ENCODE peak calls at places on chromosomes 16 and 17, in nine cellular contexts. One of them, this sample, is unnamed.
A peak's percentile ranks its signal among the peaks of the same experiment; 100 is the strongest.

GRCh38 chr16:27449434-27450188 is 47.6 kb downstream of the IL21R start:
- DNase-seq in Peyer's patch: peak; percentile 88
- DNase-seq in uterus: no peak
- DNase-seq in CD8-positive, alpha-beta T cell: peak; percentile 78
- DNase-seq in brain microvascular endothelial cell: no peak
- DNase-seq in A673: no peak
- DNase-seq in heart right ventricle: no peak
- DNase-seq in gastrocnemius medialis: no peak
- DNase-seq in heart left ventricle: no peak
- DNase-seq in this sample: peak; percentile 80

GRCh38 chr17:57557363-57557762 is 187.7 kb downstream of the CCDC182 start:
- DNase-seq in uterus: no peak
- DNase-seq in heart right ventricle: no peak
- DNase-seq in heart left ventricle: no peak
- DNase-seq in CD8-positive, alpha-beta T cell: no peak
- DNase-seq in Peyer's patch: no peak
- DNase-seq in gastrocnemius medialis: no peak
- DNase-seq in A673: no peak
- DNase-seq in brain microvascular endothelial cell: no peak
- DNase-seq in this sample: no peak

GRCh38 chr17:9837551-9838471 is 12.1 kb downstream of the GLP2R start:
- DNase-seq in heart right ventricle: peak; percentile 58
- DNase-seq in gastrocnemius medialis: no peak
- DNase-seq in uterus: peak; percentile 81
- DNase-seq in brain microvascular endothelial cell: peak; percentile 9
- DNase-seq in CD8-positive, alpha-beta T cell: no peak
- DNase-seq in A673: no peak
- DNase-seq in Peyer's patch: peak; percentile 47
- DNase-seq in heart left ventricle: peak; percentile 41
- DNase-seq in this sample: no peak

GRCh38 chr17:74715144-74715543 is 2.4 kb upstream of the CD300LF start:
- DNase-seq in A673: no peak
- DNase-seq in heart left ventricle: no peak
- DNase-seq in Peyer's patch: no peak
- DNase-seq in gastrocnemius medialis: no peak
- DNase-seq in CD8-positive, alpha-beta T cell: no peak
- DNase-seq in heart right ventricle: no peak
- DNase-seq in brain microvascular endothelial cell: peak; percentile 8
- DNase-seq in uterus: no peak
- DNase-seq in this sample: no peak

GRCh38 chr17:39926588-39927100 is 757 bp downstream of the ORMDL3 start:
- DNase-seq in A673: no peak
- DNase-seq in heart right ventricle: no peak
- DNase-seq in gastrocnemius medialis: no peak
- DNase-seq in heart left ventricle: peak; percentile 36
- DNase-seq in brain microvascular endothelial cell: peak; percentile 14
- DNase-seq in uterus: peak; percentile 32
- DNase-seq in Peyer's patch: peak; percentile 74
- DNase-seq in CD8-positive, alpha-beta T cell: peak; percentile 39
- DNase-seq in this sample: peak; percentile 48

GRCh38 chr17:77856551-77857305 is 101.8 kb upstream of the TNRC6C start:
- DNase-seq in uterus: no peak
- DNase-seq in Peyer's patch: no peak
- DNase-seq in heart left ventricle: no peak
- DNase-seq in A673: no peak
- DNase-seq in CD8-positive, alpha-beta T cell: no peak
- DNase-seq in brain microvascular endothelial cell: no peak
- DNase-seq in heart right ventricle: peak; percentile 6
- DNase-seq in gastrocnemius medialis: no peak
- DNase-seq in this sample: no peak

GRCh38 chr17:40577611-40578065 is 12.4 kb upstream of the CCR7 start:
- DNase-seq in uterus: no peak
- DNase-seq in A673: no peak
- DNase-seq in CD8-positive, alpha-beta T cell: no peak
- DNase-seq in heart right ventricle: no peak
- DNase-seq in brain microvascular endothelial cell: no peak
- DNase-seq in heart left ventricle: no peak
- DNase-seq in gastrocnemius medialis: no peak
- DNase-seq in Peyer's patch: no peak
- DNase-seq in this sample: peak; percentile 59

GRCh38 chr17:2023692-2024571 is 1.2 kb downstream of the RTN4RL1 start:
- DNase-seq in uterus: peak; percentile 61
- DNase-seq in CD8-positive, alpha-beta T cell: no peak
- DNase-seq in Peyer's patch: peak; percentile 64
- DNase-seq in gastrocnemius medialis: no peak
- DNase-seq in heart right ventricle: no peak
- DNase-seq in brain microvascular endothelial cell: no peak
- DNase-seq in heart left ventricle: no peak
- DNase-seq in A673: peak; percentile 68
- DNase-seq in this sample: no peak

GRCh38 chr17:57337390-57337789 is 81.1 kb downstream of the MSI2 start:
- DNase-seq in brain microvascular endothelial cell: no peak
- DNase-seq in gastrocnemius medialis: no peak
- DNase-seq in heart left ventricle: no peak
- DNase-seq in uterus: no peak
- DNase-seq in CD8-positive, alpha-beta T cell: no peak
- DNase-seq in Peyer's patch: no peak
- DNase-seq in A673: no peak
- DNase-seq in heart right ventricle: peak; percentile 56
- DNase-seq in this sample: no peak

GRCh38 chr17:49998836-49999511 is 4.0 kb upstream of the DLX3 start:
- DNase-seq in A673: no peak
- DNase-seq in heart left ventricle: no peak
- DNase-seq in Peyer's patch: peak; percentile 29
- DNase-seq in heart right ventricle: no peak
- DNase-seq in brain microvascular endothelial cell: no peak
- DNase-seq in gastrocnemius medialis: no peak
- DNase-seq in uterus: no peak
- DNase-seq in CD8-positive, alpha-beta T cell: no peak
- DNase-seq in this sample: no peak

GRCh38 chr16:11168386-11169065 is 87.5 kb downstream of the SOCS1 start:
- DNase-seq in brain microvascular endothelial cell: no peak
- DNase-seq in CD8-positive, alpha-beta T cell: no peak
- DNase-seq in heart left ventricle: no peak
- DNase-seq in heart right ventricle: peak; percentile 34
- DNase-seq in gastrocnemius medialis: no peak
- DNase-seq in Peyer's patch: no peak
- DNase-seq in A673: no peak
- DNase-seq in uterus: no peak
- DNase-seq in this sample: no peak

GRCh38 chr17:74446551-74447500 is 14.9 kb downstream of the GPRC5C start:
- DNase-seq in CD8-positive, alpha-beta T cell: no peak
- DNase-seq in heart right ventricle: peak; percentile 76
- DNase-seq in brain microvascular endothelial cell: no peak
- DNase-seq in A673: no peak
- DNase-seq in heart left ventricle: peak; percentile 79
- DNase-seq in uterus: peak; percentile 77
- DNase-seq in gastrocnemius medialis: peak; percentile 90
- DNase-seq in Peyer's patch: no peak
- DNase-seq in this sample: no peak

GRCh38 chr17:80219013-80219776 is 938 bp downstream of the SGSH start:
- DNase-seq in CD8-positive, alpha-beta T cell: peak; percentile 84
- DNase-seq in heart right ventricle: peak; percentile 70
- DNase-seq in Peyer's patch: peak; percentile 95
- DNase-seq in gastrocnemius medialis: peak; percentile 61
- DNase-seq in brain microvascular endothelial cell: peak; percentile 64
- DNase-seq in A673: peak; percentile 71
- DNase-seq in uterus: peak; percentile 65
- DNase-seq in heart left ventricle: peak; percentile 71
- DNase-seq in this sample: no peak

DNA sequence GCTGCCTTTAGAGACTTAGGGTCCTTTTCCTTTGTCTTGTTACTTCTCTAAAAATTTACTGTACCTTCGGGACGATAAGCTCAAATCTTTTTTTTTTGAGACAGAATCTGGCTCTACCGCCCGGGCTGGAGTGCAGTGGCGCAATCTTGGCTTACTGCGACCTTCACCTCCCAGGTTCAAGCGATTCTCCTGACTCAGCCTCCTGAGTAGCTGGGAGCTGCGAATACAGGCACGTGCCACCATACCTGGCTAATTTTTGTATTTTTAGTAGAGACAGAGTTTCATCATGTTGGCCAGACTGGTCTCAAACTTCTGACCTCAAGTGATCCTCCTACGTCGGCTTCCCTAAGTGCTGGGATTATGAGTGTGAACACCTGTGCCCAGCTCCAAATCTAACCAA is 7.4 kb downstream of the RAD51C start:
- DNase-seq in brain microvascular endothelial cell: no peak
- DNase-seq in heart left ventricle: no peak
- DNase-seq in uterus: no peak
- DNase-seq in A673: no peak
- DNase-seq in CD8-positive, alpha-beta T cell: no peak
- DNase-seq in heart right ventricle: no peak
- DNase-seq in gastrocnemius medialis: no peak
- DNase-seq in Peyer's patch: no peak
- DNase-seq in this sample: no peak
- TF ChIP-seq CTCF in brain microvascular endothelial cell: no peak
- TF ChIP-seq CTCF in heart left ventricle: no peak
- TF ChIP-seq CTCF in uterus: no peak
- TF ChIP-seq CTCF in A673: no peak
- TF ChIP-seq CTCF in CD8-positive, alpha-beta T cell: no peak
- TF ChIP-seq CTCF in heart right ventricle: no peak
- TF ChIP-seq CTCF in gastrocnemius medialis: no peak
- TF ChIP-seq CTCF in Peyer's patch: no peak
- TF ChIP-seq CTCF in this sample: no peak

DNA sequence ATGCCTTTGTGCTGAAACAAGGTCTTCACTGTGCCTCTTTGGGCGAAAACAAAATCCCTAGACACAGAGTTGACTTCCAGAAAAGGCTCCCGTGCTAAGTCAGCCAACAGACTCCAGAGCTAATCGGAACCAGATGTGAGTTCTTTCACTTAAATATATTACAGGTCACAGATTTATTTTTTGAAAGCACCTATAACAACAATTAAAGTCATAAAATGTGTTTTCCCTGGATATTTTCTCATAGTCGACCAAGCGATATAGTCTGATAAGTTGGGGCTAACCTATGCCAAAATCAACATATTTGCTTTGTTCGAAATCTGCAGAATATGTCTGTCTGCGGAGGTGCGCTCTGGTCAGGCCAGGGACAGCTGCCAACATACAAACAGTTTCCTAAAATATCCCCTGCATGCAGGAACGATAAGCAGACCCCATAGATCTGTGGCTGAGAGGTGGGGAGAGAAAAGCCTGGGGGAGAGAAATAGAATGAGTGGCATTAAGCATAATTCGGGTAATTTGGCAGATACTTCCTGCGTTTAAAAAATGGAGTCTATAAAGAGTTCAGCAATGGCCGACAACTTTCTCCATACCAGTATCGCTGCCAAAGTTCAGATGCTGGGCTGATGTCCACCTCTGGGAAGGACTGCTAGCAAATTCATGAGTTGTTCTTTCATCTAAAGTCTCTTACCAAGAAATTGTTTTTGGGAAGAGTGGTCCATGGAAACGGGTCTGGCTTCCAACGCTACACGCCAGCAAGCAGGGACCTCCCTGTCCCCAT is 50.8 kb upstream of the MYH10 start:
- DNase-seq in uterus: peak; percentile 76
- DNase-seq in CD8-positive, alpha-beta T cell: no peak
- DNase-seq in gastrocnemius medialis: no peak
- DNase-seq in A673: peak; percentile 44
- DNase-seq in heart right ventricle: peak; percentile 22
- DNase-seq in Peyer's patch: no peak
- DNase-seq in heart left ventricle: peak; percentile 35
- DNase-seq in brain microvascular endothelial cell: no peak
- DNase-seq in this sample: no peak
- H3K4me3 ChIP-seq in uterus: peak overlapping the region; percentile 3
- H3K4me3 ChIP-seq in CD8-positive, alpha-beta T cell: no peak overlapping the region
- H3K4me3 ChIP-seq in gastrocnemius medialis: no peak overlapping the region
- H3K4me3 ChIP-seq in A673: no peak overlapping the region
- H3K4me3 ChIP-seq in heart right ventricle: peak overlapping the region; percentile 33
- H3K4me3 ChIP-seq in Peyer's patch: no peak overlapping the region
- H3K4me3 ChIP-seq in heart left ventricle: peak overlapping the region; percentile 42
- H3K4me3 ChIP-seq in brain microvascular endothelial cell: no peak overlapping the region
- H3K4me3 ChIP-seq in this sample: no peak overlapping the region

DNA sequence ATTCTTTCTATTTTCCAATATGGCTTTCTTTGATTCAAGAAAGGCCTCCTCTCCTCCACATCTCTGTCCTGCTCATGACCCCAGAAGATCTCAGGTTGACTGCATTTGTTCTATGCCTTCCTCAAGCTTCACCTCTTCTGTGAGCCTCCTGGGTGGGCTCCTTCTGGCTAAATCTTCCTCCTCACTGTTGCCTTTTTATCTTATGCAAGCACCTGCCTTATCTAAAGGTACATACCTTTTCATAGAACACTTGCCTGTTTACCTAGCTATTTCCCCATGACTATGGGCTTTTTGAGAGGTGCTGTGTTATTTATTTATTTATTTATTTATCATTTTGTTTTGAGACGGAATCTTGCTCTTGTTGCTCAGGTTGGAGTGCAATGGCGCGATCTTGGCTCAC is 81.1 kb downstream of the UTP18 start:
- DNase-seq in heart left ventricle: no peak
- DNase-seq in uterus: no peak
- DNase-seq in gastrocnemius medialis: no peak
- DNase-seq in Peyer's patch: no peak
- DNase-seq in brain microvascular endothelial cell: no peak
- DNase-seq in heart right ventricle: no peak
- DNase-seq in CD8-positive, alpha-beta T cell: no peak
- DNase-seq in A673: no peak
- DNase-seq in this sample: no peak
- H3K27me3 ChIP-seq in heart left ventricle: no peaks in the 10 kb centered on the region
- H3K27me3 ChIP-seq in uterus: no peaks in the 10 kb centered on the region
- H3K27me3 ChIP-seq in gastrocnemius medialis: no peaks in the 10 kb centered on the region
- H3K27me3 ChIP-seq in Peyer's patch: no peaks in the 10 kb centered on the region
- H3K27me3 ChIP-seq in brain microvascular endothelial cell: no peaks in the 10 kb centered on the region
- H3K27me3 ChIP-seq in heart right ventricle: no peaks in the 10 kb centered on the region
- H3K27me3 ChIP-seq in CD8-positive, alpha-beta T cell: no peaks in the 10 kb centered on the region
- H3K27me3 ChIP-seq in A673: peaks cover 8% of the 10 kb centered on the region
- H3K27me3 ChIP-seq in this sample: peaks cover 2% of the 10 kb centered on the region

GRCh38 chr16:55292491-55292890 is 31.5 kb upstream of the IRX6 start:
- DNase-seq in A673: no peak
- DNase-seq in heart left ventricle: no peak
- DNase-seq in brain microvascular endothelial cell: no peak
- DNase-seq in uterus: no peak
- DNase-seq in heart right ventricle: no peak
- DNase-seq in CD8-positive, alpha-beta T cell: no peak
- DNase-seq in gastrocnemius medialis: no peak
- DNase-seq in Peyer's patch: no peak
- DNase-seq in this sample: no peak

GRCh38 chr16:55291847-55292246 is 32.2 kb upstream of the IRX6 start:
- DNase-seq in A673: no peak
- DNase-seq in heart left ventricle: no peak
- DNase-seq in CD8-positive, alpha-beta T cell: no peak
- DNase-seq in gastrocnemius medialis: no peak
- DNase-seq in uterus: no peak
- DNase-seq in heart right ventricle: no peak
- DNase-seq in Peyer's patch: no peak
- DNase-seq in brain microvascular endothelial cell: no peak
- DNase-seq in this sample: no peak

GRCh38 chr16:55297062-55297909 is 26.7 kb upstream of the IRX6 start:
- DNase-seq in A673: no peak
- DNase-seq in uterus: no peak
- DNase-seq in CD8-positive, alpha-beta T cell: no peak
- DNase-seq in Peyer's patch: no peak
- DNase-seq in brain microvascular endothelial cell: no peak
- DNase-seq in heart left ventricle: no peak
- DNase-seq in gastrocnemius medialis: peak; percentile 42
- DNase-seq in heart right ventricle: no peak
- DNase-seq in this sample: no peak

GRCh38 chr16:55294947-55295346 is 29.1 kb upstream of the IRX6 start:
- DNase-seq in Peyer's patch: no peak
- DNase-seq in uterus: no peak
- DNase-seq in CD8-positive, alpha-beta T cell: no peak
- DNase-seq in heart right ventricle: peak; percentile 18
- DNase-seq in heart left ventricle: no peak
- DNase-seq in brain microvascular endothelial cell: no peak
- DNase-seq in A673: no peak
- DNase-seq in gastrocnemius medialis: peak; percentile 27
- DNase-seq in this sample: no peak

GRCh38 chr16:55294129-55294528 is 29.9 kb upstream of the IRX6 start:
- DNase-seq in brain microvascular endothelial cell: no peak
- DNase-seq in uterus: no peak
- DNase-seq in gastrocnemius medialis: no peak
- DNase-seq in heart right ventricle: no peak
- DNase-seq in CD8-positive, alpha-beta T cell: no peak
- DNase-seq in heart left ventricle: no peak
- DNase-seq in Peyer's patch: no peak
- DNase-seq in A673: peak; percentile 4
- DNase-seq in this sample: no peak
- TF ChIP-seq CTCF in brain microvascular endothelial cell: no peak
- TF ChIP-seq CTCF in uterus: no peak
- TF ChIP-seq CTCF in gastrocnemius medialis: no peak
- TF ChIP-seq CTCF in heart right ventricle: no peak
- TF ChIP-seq CTCF in CD8-positive, alpha-beta T cell: no peak
- TF ChIP-seq CTCF in heart left ventricle: no peak
- TF ChIP-seq CTCF in Peyer's patch: no peak
- TF ChIP-seq CTCF in A673: peak; percentile 16
- TF ChIP-seq CTCF in this sample: no peak